ENCODE peak calls at places on chromosomes 4 and X, in eight cellular contexts. N is uterus, B is tibial nerve, Q is A549, C is adrenal gland, J is IMR-90, I is breast epithelium, T is upper lobe of left lung. E is an unnamed sample.

GRCh38 chrX:73683236-73683859 is 120.4 kb downstream of the CHIC1 start:
- DNase-seq in J (no peak), N (no peak), B (no peak), Q (no peak), C (no peak), I (no peak), T (no peak), E (no peak)

GRCh38 chr4:188665466-188665865 is 526.2 kb downstream of the TRIML1 start:
- DNase-seq in I (no peak), J (no peak), Q (no peak), N (no peak), B (no peak), C (no peak), T (no peak), E (no peak)

GRCh38 chrX:27555514-27555913 is 34.6 kb upstream of the DCAF8L2 start:
- DNase-seq in C (no peak), I (no peak), N (no peak), B (no peak), T (no peak), Q (peak; percentile 21), J (peak; percentile 40), E (no peak)

GRCh38 chr4:122619583-122619982 is 1.3 kb downstream of the IL21 start:
- DNase-seq in Q (no peak), I (no peak), B (no peak), C (no peak), N (no peak), J (no peak), T (no peak), E (no peak)

GRCh38 chr4:53116959-53117358 is 248.9 kb downstream of the SCFD2 start:
- DNase-seq in N (peak; percentile 25), I (no peak), Q (no peak), J (peak; percentile 52), C (no peak), T (no peak), B (peak; percentile 19), E (no peak)

GRCh38 chr4:65535128-65535527 is 135.2 kb downstream of the EPHA5 start:
- DNase-seq in B (no peak), T (no peak), J (no peak), I (no peak), Q (peak; percentile 23), N (no peak), C (no peak), E (no peak)

GRCh38 chr4:78533854-78534253 is 17.7 kb upstream of the ANXA3 start:
- DNase-seq in N (no peak), Q (no peak), I (no peak), J (no peak), C (no peak), B (no peak), T (no peak), E (no peak)

GRCh38 chr4:25769251-25769650 is 93.5 kb downstream of the SEL1L3 start:
- DNase-seq in I (no peak), N (no peak), C (no peak), T (no peak), J (peak; percentile 84), B (no peak), Q (no peak), E (no peak)

GRCh38 chrX:16484338-16484737 is 165.6 kb upstream of the S100G start:
- DNase-seq in T (no peak), B (no peak), Q (peak; percentile 33), C (peak; percentile 14), I (no peak), J (peak; percentile 97), N (no peak), E (no peak)

GRCh38 chr4:2281575-2282343 is 19.9 kb upstream of the MXD4 start:
- DNase-seq in Q (no peak), B (no peak), I (no peak), J (no peak), N (no peak), T (no peak), C (peak; percentile 31), E (no peak)
- TF ChIP-seq POLR2A in Q (no peak), B (no peak), I (no peak), J (no peak), N (no peak), T (peak; percentile 47), C (no peak), E (no peak)

GRCh38 chr4:146478009-146478408 is 43.7 kb downstream of the SLC10A7 start:
- DNase-seq in Q (no peak), I (no peak), T (no peak), C (no peak), J (no peak), B (no peak), N (no peak), E (no peak)
- H3K4me1 ChIP-seq in Q (no peaks in the 10 kb centered on the region), I (no peaks in the 10 kb centered on the region), T (no peaks in the 10 kb centered on the region), C (no peaks in the 10 kb centered on the region), J (no peaks in the 10 kb centered on the region), B (no peaks in the 10 kb centered on the region), N (no peaks in the 10 kb centered on the region), E (no peaks in the 10 kb centered on the region)

GRCh38 chr4:159175165-159175988 is 72.5 kb downstream of the RAPGEF2 start:
- DNase-seq in J (peak; percentile 94), I (no peak), N (peak; percentile 32), C (peak; percentile 71), B (peak; percentile 79), T (no peak), Q (peak; percentile 89), E (no peak)
- TF ChIP-seq POLR2A in J (peak; percentile 43), I (no peak), N (no peak), C (no peak), B (no peak), T (no peak), Q (no peak), E (no peak)

DNA sequence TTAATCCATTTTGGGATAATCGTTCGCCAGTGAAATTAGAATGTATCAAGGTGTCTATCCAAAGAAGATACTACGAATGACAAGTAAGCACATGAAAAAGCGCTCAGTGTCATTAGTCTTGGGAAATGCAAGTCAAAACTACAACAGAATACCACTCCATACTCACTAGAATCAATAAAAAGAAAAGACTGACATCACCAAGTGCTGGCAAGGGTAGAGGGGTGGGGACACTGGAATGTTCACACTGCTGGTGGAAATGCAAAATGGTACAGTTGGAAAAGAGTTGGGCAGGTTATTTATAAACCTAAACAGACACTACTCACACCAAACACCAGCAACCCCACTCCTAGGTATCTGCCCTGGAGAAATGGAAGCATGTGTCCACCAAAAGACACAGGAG is 11.2 kb downstream of the WDR1 start:
- DNase-seq in B (no peak), J (no peak), C (no peak), T (no peak), Q (no peak), N (no peak), I (no peak), E (no peak)
- H3K4me1 ChIP-seq in B (peaks cover 90% of the 10 kb centered on the region), J (peaks cover 68% of the 10 kb centered on the region), C (peaks cover 30% of the 10 kb centered on the region), T (peaks cover 77% of the 10 kb centered on the region), Q (peaks cover 50% of the 10 kb centered on the region), N (peaks cover 52% of the 10 kb centered on the region), I (peaks cover 31% of the 10 kb centered on the region), E (peaks cover 100% of the 10 kb centered on the region)

DNA sequence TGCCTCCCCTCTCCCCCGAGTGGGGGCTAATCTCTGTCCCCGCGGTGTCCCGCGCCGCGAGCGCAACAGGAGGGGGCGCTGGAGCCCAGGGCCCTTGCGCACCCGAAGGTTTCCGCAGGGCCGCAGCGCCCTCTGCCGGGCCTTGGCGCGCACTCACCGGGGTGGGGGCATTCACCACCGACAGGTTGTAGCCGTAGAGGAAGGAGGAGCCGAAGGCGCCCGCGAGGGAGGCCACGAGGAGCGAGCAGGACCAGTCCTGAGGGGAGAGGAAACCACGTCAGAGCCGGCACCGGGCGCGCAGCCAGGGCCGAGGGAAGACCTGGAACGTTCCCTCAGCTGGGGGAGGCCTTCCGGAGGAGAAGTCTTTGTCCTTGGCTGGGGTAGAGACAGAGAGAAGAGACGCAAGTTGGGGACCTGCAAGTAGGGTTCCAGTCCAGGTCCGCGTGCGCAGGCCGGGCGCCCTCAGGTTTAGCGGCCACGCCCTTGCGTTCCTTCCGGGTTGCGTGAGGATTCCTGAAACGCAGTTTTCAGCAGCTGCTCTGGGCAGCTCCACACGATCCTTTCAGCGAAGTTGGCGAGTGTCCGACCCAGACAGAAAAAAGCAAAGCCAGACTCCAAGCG is 2.4 kb downstream of the SLC2A9 start:
- DNase-seq in Q (peak; percentile 79), N (peak; percentile 98), B (peak; percentile 90), J (peak; percentile 93), I (peak; percentile 94), C (peak; percentile 99), T (peak; percentile 99), E (peak; percentile 98)
- TF ChIP-seq POLR2A in Q (peak; percentile 5), N (peak; percentile 50), B (peak; percentile 38), J (peak; percentile 24), I (no peak), C (peak; percentile 73), T (peak; percentile 82), E (peak; percentile 12)

GRCh38 chr4:16642897-16643296 is 255.5 kb downstream of the LDB2 start:
- DNase-seq in I (no peak), Q (no peak), N (no peak), B (no peak), J (no peak), C (no peak), T (no peak), E (peak; percentile 21)

GRCh38 chr4:16636304-16636703 is 262.1 kb downstream of the LDB2 start:
- DNase-seq in B (no peak), C (no peak), J (no peak), Q (no peak), I (no peak), N (no peak), T (no peak), E (no peak)

GRCh38 chr4:16641971-16642370 is 256.5 kb downstream of the LDB2 start:
- DNase-seq in J (peak; percentile 78), B (no peak), Q (no peak), N (no peak), T (no peak), I (no peak), C (no peak), E (no peak)

DNA sequence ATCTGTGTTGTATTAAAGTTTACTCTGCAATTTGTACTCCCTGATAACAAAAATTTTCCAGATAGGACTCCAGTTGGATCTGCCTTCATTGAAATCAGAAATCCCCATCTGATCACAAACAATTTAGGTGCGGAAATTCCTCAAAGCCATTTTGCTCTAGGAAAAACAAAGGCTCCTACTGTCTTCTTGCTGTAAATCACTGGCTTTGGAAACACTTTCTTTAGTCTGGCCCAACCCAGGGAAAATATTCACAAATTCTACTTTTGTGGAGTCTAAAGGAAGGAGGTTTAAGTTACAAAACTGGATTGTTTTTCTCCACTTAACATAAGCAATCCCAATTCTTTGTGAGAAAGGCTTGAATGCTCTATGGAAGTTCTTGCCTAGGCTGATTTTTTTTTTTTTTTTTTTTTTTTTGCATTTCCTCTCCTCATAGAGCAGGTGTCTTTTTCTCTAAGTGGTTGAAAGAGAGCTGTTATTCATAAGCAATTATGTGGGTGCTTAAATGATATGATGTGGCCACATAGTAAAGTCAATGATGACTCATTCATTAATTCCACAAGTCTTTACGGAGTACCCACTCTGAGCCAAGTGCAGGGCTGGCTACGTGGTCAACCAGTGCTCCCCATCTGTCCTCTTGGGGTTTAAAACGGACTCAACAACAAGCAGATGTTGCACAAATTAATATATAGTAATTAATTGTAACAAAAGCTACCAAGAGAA is 261.4 kb downstream of the LDB2 start:
- DNase-seq in C (no peak), Q (no peak), T (no peak), J (no peak), B (no peak), N (no peak), I (no peak), E (no peak)
- H3K4me1 ChIP-seq in C (no peaks in the 10 kb centered on the region), Q (no peaks in the 10 kb centered on the region), T (no peaks in the 10 kb centered on the region), J (no peaks in the 10 kb centered on the region), B (no peaks in the 10 kb centered on the region), N (no peaks in the 10 kb centered on the region), I (no peaks in the 10 kb centered on the region), E (peaks cover 9% of the 10 kb centered on the region)

GRCh38 chrX:102155806-102156179 is at the start of gene BEX5:
- DNase-seq in I (no peak), B (no peak), J (no peak), N (peak; percentile 62), T (peak; percentile 49), C (peak; percentile 33), Q (no peak), E (no peak)
- TF ChIP-seq POLR2A in I (no peak), B (no peak), J (no peak), N (peak; percentile 69), T (peak; percentile 41), C (peak; percentile 47), Q (no peak), E (no peak)

E was measured in esophagus muscularis mucosa.